ENCODE peak calls at places on chromosomes 1 and 21, in eight cellular contexts. One of them, this sample, is unnamed. For H3K36me3, the result is how much of the 10 kb centered on the place peaks cover.

GRCh38 chr1:201946224-201946908 is at the start of gene LMOD1:
- DNase-seq in IMR-90: peak
- DNase-seq in uterus: peak
- DNase-seq in heart left ventricle: peak
- DNase-seq in Peyer's patch: peak
- DNase-seq in esophagus muscularis mucosa: peak
- DNase-seq in adrenal gland: peak
- DNase-seq in ovary: peak
- DNase-seq in this sample: peak

GRCh38 chr1:111441573-111442192 is 7.4 kb downstream of the WDR77 start:
- DNase-seq in uterus: no peak
- DNase-seq in ovary: no peak
- DNase-seq in Peyer's patch: peak
- DNase-seq in adrenal gland: no peak
- DNase-seq in esophagus muscularis mucosa: peak
- DNase-seq in heart left ventricle: no peak
- DNase-seq in IMR-90: peak
- DNase-seq in this sample: peak

GRCh38 chr1:160744287-160744857 is 5.3 kb downstream of the SLAMF7 start:
- DNase-seq in heart left ventricle: no peak
- DNase-seq in adrenal gland: no peak
- DNase-seq in esophagus muscularis mucosa: no peak
- DNase-seq in uterus: no peak
- DNase-seq in ovary: no peak
- DNase-seq in IMR-90: no peak
- DNase-seq in Peyer's patch: no peak
- DNase-seq in this sample: no peak

GRCh38 chr21:26881504-26882228 is 36.5 kb upstream of the ADAMTS1 start:
- DNase-seq in IMR-90: peak
- DNase-seq in adrenal gland: no peak
- DNase-seq in ovary: no peak
- DNase-seq in Peyer's patch: no peak
- DNase-seq in esophagus muscularis mucosa: no peak
- DNase-seq in heart left ventricle: no peak
- DNase-seq in uterus: no peak
- DNase-seq in this sample: no peak

GRCh38 chr1:246110343-246111219 is 396.5 kb downstream of the SMYD3 start:
- DNase-seq in uterus: no peak
- DNase-seq in ovary: peak
- DNase-seq in Peyer's patch: no peak
- DNase-seq in heart left ventricle: no peak
- DNase-seq in adrenal gland: no peak
- DNase-seq in IMR-90: peak
- DNase-seq in esophagus muscularis mucosa: no peak
- DNase-seq in this sample: no peak

GRCh38 chr21:46457801-46458314 is 833 bp upstream of the DIP2A start:
- DNase-seq in IMR-90: peak
- DNase-seq in heart left ventricle: peak
- DNase-seq in Peyer's patch: peak
- DNase-seq in uterus: no peak
- DNase-seq in esophagus muscularis mucosa: no peak
- DNase-seq in adrenal gland: peak
- DNase-seq in ovary: no peak
- DNase-seq in this sample: peak

GRCh38 chr1:14369526-14370213 is 228.8 kb upstream of the KAZN start:
- DNase-seq in ovary: no peak
- DNase-seq in heart left ventricle: no peak
- DNase-seq in esophagus muscularis mucosa: no peak
- DNase-seq in IMR-90: no peak
- DNase-seq in adrenal gland: no peak
- DNase-seq in uterus: no peak
- DNase-seq in Peyer's patch: no peak
- DNase-seq in this sample: no peak

GRCh38 chr1:41480204-41481108 is 4.0 kb downstream of the EDN2 start:
- DNase-seq in IMR-90: no peak
- DNase-seq in uterus: no peak
- DNase-seq in esophagus muscularis mucosa: no peak
- DNase-seq in heart left ventricle: peak
- DNase-seq in Peyer's patch: no peak
- DNase-seq in ovary: no peak
- DNase-seq in adrenal gland: no peak
- DNase-seq in this sample: no peak

GRCh38 chr21:29524055-29524454 is 225.3 kb downstream of the BACH1 start:
- DNase-seq in IMR-90: no peak
- DNase-seq in heart left ventricle: no peak
- DNase-seq in esophagus muscularis mucosa: no peak
- DNase-seq in Peyer's patch: no peak
- DNase-seq in ovary: no peak
- DNase-seq in adrenal gland: no peak
- DNase-seq in uterus: no peak
- DNase-seq in this sample: no peak

GRCh38 chr1:150512846-150513245 is 2.7 kb upstream of the FALEC start:
- DNase-seq in IMR-90: no peak
- DNase-seq in uterus: no peak
- DNase-seq in esophagus muscularis mucosa: no peak
- DNase-seq in Peyer's patch: no peak
- DNase-seq in adrenal gland: no peak
- DNase-seq in ovary: no peak
- DNase-seq in heart left ventricle: no peak
- DNase-seq in this sample: no peak

GRCh38 chr1:973459-974292 is 7.4 kb downstream of the PLEKHN1 start:
- DNase-seq in adrenal gland: no peak
- DNase-seq in ovary: no peak
- DNase-seq in esophagus muscularis mucosa: no peak
- DNase-seq in heart left ventricle: no peak
- DNase-seq in uterus: no peak
- DNase-seq in IMR-90: no peak
- DNase-seq in Peyer's patch: no peak
- DNase-seq in this sample: no peak

GRCh38 chr1:31099283-31100063 is 34.0 kb upstream of the PUM1 start:
- DNase-seq in heart left ventricle: no peak
- DNase-seq in ovary: no peak
- DNase-seq in uterus: no peak
- DNase-seq in IMR-90: no peak
- DNase-seq in Peyer's patch: peak
- DNase-seq in esophagus muscularis mucosa: no peak
- DNase-seq in adrenal gland: no peak
- DNase-seq in this sample: no peak

GRCh38 chr1:109024651-109025050 is 17.3 kb downstream of the WDR47 start:
- DNase-seq in heart left ventricle: no peak
- DNase-seq in Peyer's patch: no peak
- DNase-seq in ovary: no peak
- DNase-seq in IMR-90: peak
- DNase-seq in adrenal gland: no peak
- DNase-seq in uterus: no peak
- DNase-seq in esophagus muscularis mucosa: no peak
- DNase-seq in this sample: no peak

GRCh38 chr21:28781602-28782274 is 210.9 kb downstream of the LTN1 start:
- DNase-seq in ovary: no peak
- DNase-seq in IMR-90: peak
- DNase-seq in adrenal gland: no peak
- DNase-seq in heart left ventricle: no peak
- DNase-seq in uterus: no peak
- DNase-seq in esophagus muscularis mucosa: no peak
- DNase-seq in Peyer's patch: no peak
- DNase-seq in this sample: no peak

GRCh38 chr1:214165850-214166374 is 115.0 kb upstream of the SMYD2 start:
- DNase-seq in Peyer's patch: no peak
- DNase-seq in esophagus muscularis mucosa: no peak
- DNase-seq in ovary: no peak
- DNase-seq in IMR-90: no peak
- DNase-seq in adrenal gland: no peak
- DNase-seq in uterus: no peak
- DNase-seq in heart left ventricle: no peak
- DNase-seq in this sample: no peak

GRCh38 chr21:16071082-16071481 is 341.3 kb downstream of the USP25 start:
- DNase-seq in adrenal gland: no peak
- DNase-seq in Peyer's patch: no peak
- DNase-seq in uterus: peak
- DNase-seq in ovary: peak
- DNase-seq in heart left ventricle: peak
- DNase-seq in esophagus muscularis mucosa: no peak
- DNase-seq in IMR-90: no peak
- DNase-seq in this sample: no peak

GRCh38 chr1:2286923-2287322 is 58.8 kb downstream of the SKI start:
- DNase-seq in adrenal gland: no peak
- DNase-seq in Peyer's patch: no peak
- DNase-seq in uterus: no peak
- DNase-seq in heart left ventricle: no peak
- DNase-seq in esophagus muscularis mucosa: no peak
- DNase-seq in IMR-90: no peak
- DNase-seq in ovary: no peak
- DNase-seq in this sample: peak

GRCh38 chr21:26717146-26717739 is 128.0 kb downstream of the ADAMTS1 start:
- DNase-seq in heart left ventricle: no peak
- DNase-seq in IMR-90: peak
- DNase-seq in ovary: no peak
- DNase-seq in adrenal gland: no peak
- DNase-seq in esophagus muscularis mucosa: no peak
- DNase-seq in Peyer's patch: no peak
- DNase-seq in uterus: no peak
- DNase-seq in this sample: no peak

GRCh38 chr1:70458120-70458519 is 47.1 kb downstream of the CTH start:
- DNase-seq in esophagus muscularis mucosa: no peak
- DNase-seq in uterus: no peak
- DNase-seq in ovary: no peak
- DNase-seq in Peyer's patch: no peak
- DNase-seq in heart left ventricle: no peak
- DNase-seq in adrenal gland: no peak
- DNase-seq in IMR-90: no peak
- DNase-seq in this sample: no peak

GRCh38 chr1:155424091-155424490 is 103.4 kb downstream of the RUSC1 start:
- DNase-seq in esophagus muscularis mucosa: no peak
- DNase-seq in uterus: no peak
- DNase-seq in ovary: no peak
- DNase-seq in heart left ventricle: no peak
- DNase-seq in IMR-90: no peak
- DNase-seq in adrenal gland: no peak
- DNase-seq in Peyer's patch: no peak
- DNase-seq in this sample: no peak
- H3K36me3 ChIP-seq in esophagus muscularis mucosa: under half
- H3K36me3 ChIP-seq in uterus: under half
- H3K36me3 ChIP-seq in ovary: under half
- H3K36me3 ChIP-seq in heart left ventricle: under half
- H3K36me3 ChIP-seq in IMR-90: under half
- H3K36me3 ChIP-seq in adrenal gland: under half
- H3K36me3 ChIP-seq in Peyer's patch: under half
- H3K36me3 ChIP-seq in this sample: under half

GRCh38 chr1:173107696-173108095 is 57.0 kb upstream of the TNFSF18 start:
- DNase-seq in esophagus muscularis mucosa: no peak
- DNase-seq in Peyer's patch: no peak
- DNase-seq in adrenal gland: no peak
- DNase-seq in uterus: no peak
- DNase-seq in IMR-90: no peak
- DNase-seq in ovary: no peak
- DNase-seq in heart left ventricle: no peak
- DNase-seq in this sample: no peak
- H3K27ac ChIP-seq in esophagus muscularis mucosa: no peak
- H3K27ac ChIP-seq in Peyer's patch: no peak
- H3K27ac ChIP-seq in adrenal gland: no peak
- H3K27ac ChIP-seq in uterus: no peak
- H3K27ac ChIP-seq in IMR-90: no peak
- H3K27ac ChIP-seq in ovary: no peak
- H3K27ac ChIP-seq in heart left ventricle: no peak
- H3K27ac ChIP-seq in this sample: no peak

DNA sequence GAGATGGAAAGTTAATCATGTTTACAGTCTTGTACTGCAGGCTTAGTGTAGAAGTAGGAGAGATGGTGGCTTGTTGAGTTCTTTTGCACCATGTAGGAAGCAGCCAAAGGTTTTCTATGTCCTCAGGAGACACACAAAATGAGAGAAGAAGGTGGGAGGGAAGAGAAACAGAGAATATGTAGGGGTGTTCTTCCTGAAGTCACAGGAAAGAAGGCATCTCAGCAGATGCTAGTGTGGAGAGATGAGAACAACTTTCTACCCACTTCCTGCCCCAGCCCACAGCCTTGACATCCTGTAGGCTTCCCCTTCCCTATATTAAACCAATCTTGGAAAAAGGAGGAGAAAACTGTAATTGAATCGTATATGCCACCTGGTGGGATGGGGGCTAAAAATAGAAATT is 217.0 kb downstream of the S1PR1 start:
- DNase-seq in Peyer's patch: no peak
- DNase-seq in uterus: no peak
- DNase-seq in esophagus muscularis mucosa: no peak
- DNase-seq in ovary: no peak
- DNase-seq in heart left ventricle: no peak
- DNase-seq in IMR-90: no peak
- DNase-seq in adrenal gland: no peak
- DNase-seq in this sample: no peak
- TF ChIP-seq POLR2A in Peyer's patch: no peak
- TF ChIP-seq POLR2A in uterus: no peak
- TF ChIP-seq POLR2A in esophagus muscularis mucosa: no peak
- TF ChIP-seq POLR2A in ovary: no peak
- TF ChIP-seq POLR2A in heart left ventricle: no peak
- TF ChIP-seq POLR2A in IMR-90: no peak
- TF ChIP-seq POLR2A in adrenal gland: no peak
- TF ChIP-seq POLR2A in this sample: no peak

GRCh38 chr21:41918561-41919358 is 35.1 kb downstream of the C2CD2 start:
- DNase-seq in Peyer's patch: no peak
- DNase-seq in uterus: no peak
- DNase-seq in esophagus muscularis mucosa: no peak
- DNase-seq in heart left ventricle: no peak
- DNase-seq in IMR-90: no peak
- DNase-seq in ovary: no peak
- DNase-seq in adrenal gland: no peak
- DNase-seq in this sample: no peak

GRCh38 chr21:41914965-41915364 is 35.8 kb upstream of the PRDM15 start:
- DNase-seq in uterus: no peak
- DNase-seq in adrenal gland: no peak
- DNase-seq in heart left ventricle: no peak
- DNase-seq in Peyer's patch: no peak
- DNase-seq in ovary: no peak
- DNase-seq in esophagus muscularis mucosa: no peak
- DNase-seq in IMR-90: no peak
- DNase-seq in this sample: no peak

GRCh38 chr21:41914358-41914757 is 35.2 kb upstream of the PRDM15 start:
- DNase-seq in Peyer's patch: no peak
- DNase-seq in uterus: no peak
- DNase-seq in adrenal gland: no peak
- DNase-seq in ovary: no peak
- DNase-seq in IMR-90: no peak
- DNase-seq in heart left ventricle: no peak
- DNase-seq in esophagus muscularis mucosa: no peak
- DNase-seq in this sample: no peak

GRCh38 chr21:41917531-41917930 is 36.3 kb downstream of the C2CD2 start:
- DNase-seq in esophagus muscularis mucosa: no peak
- DNase-seq in Peyer's patch: no peak
- DNase-seq in heart left ventricle: no peak
- DNase-seq in IMR-90: no peak
- DNase-seq in adrenal gland: no peak
- DNase-seq in ovary: no peak
- DNase-seq in uterus: no peak
- DNase-seq in this sample: no peak

GRCh38 chr21:41916888-41917433 is 36.9 kb downstream of the C2CD2 start:
- DNase-seq in heart left ventricle: no peak
- DNase-seq in adrenal gland: no peak
- DNase-seq in esophagus muscularis mucosa: no peak
- DNase-seq in uterus: no peak
- DNase-seq in IMR-90: no peak
- DNase-seq in Peyer's patch: no peak
- DNase-seq in ovary: no peak
- DNase-seq in this sample: no peak
- H3K36me3 ChIP-seq in heart left ventricle: under half
- H3K36me3 ChIP-seq in adrenal gland: under half
- H3K36me3 ChIP-seq in esophagus muscularis mucosa: half or more
- H3K36me3 ChIP-seq in uterus: under half
- H3K36me3 ChIP-seq in IMR-90: under half
- H3K36me3 ChIP-seq in Peyer's patch: under half
- H3K36me3 ChIP-seq in ovary: under half
- H3K36me3 ChIP-seq in this sample: under half

This sample was measured in thyroid gland.